ENCODE peak calls at places on chromosomes 3 and 15, in six cellular contexts. One of them, this sample, is unnamed.

GRCh38 chr3:14602006-14602803 is 49.4 kb upstream of the CCDC174 start:
- DNase-seq in tibial artery: peak; percentile 60
- DNase-seq in cardiac muscle cell: no peak
- DNase-seq in GM23338: peak; percentile 87
- DNase-seq in left ventricle myocardium inferior: no peak
- DNase-seq in MM.1S: no peak
- DNase-seq in this sample: peak; percentile 86

GRCh38 chr3:45555666-45556065 is 38.9 kb upstream of the LIMD1 start:
- DNase-seq in tibial artery: no peak
- DNase-seq in cardiac muscle cell: no peak
- DNase-seq in GM23338: no peak
- DNase-seq in left ventricle myocardium inferior: no peak
- DNase-seq in MM.1S: no peak
- DNase-seq in this sample: peak; percentile 23

GRCh38 chr3:188526057-188526456 is 372.1 kb downstream of the LPP start:
- DNase-seq in tibial artery: peak; percentile 69
- DNase-seq in cardiac muscle cell: no peak
- DNase-seq in GM23338: no peak
- DNase-seq in left ventricle myocardium inferior: no peak
- DNase-seq in MM.1S: no peak
- DNase-seq in this sample: no peak

GRCh38 chr3:178003756-178004155 is 532.5 kb upstream of the KCNMB2 start:
- DNase-seq in tibial artery: no peak
- DNase-seq in cardiac muscle cell: no peak
- DNase-seq in GM23338: no peak
- DNase-seq in left ventricle myocardium inferior: no peak
- DNase-seq in MM.1S: no peak
- DNase-seq in this sample: no peak

GRCh38 chr3:73805435-73805834 is 180.7 kb upstream of the PDZRN3 start:
- DNase-seq in tibial artery: peak; percentile 92
- DNase-seq in cardiac muscle cell: no peak
- DNase-seq in GM23338: no peak
- DNase-seq in left ventricle myocardium inferior: peak; percentile 54
- DNase-seq in MM.1S: no peak
- DNase-seq in this sample: no peak

GRCh38 chr15:91678003-91678402 is 175.5 kb upstream of the SLCO3A1 start:
- DNase-seq in tibial artery: no peak
- DNase-seq in cardiac muscle cell: no peak
- DNase-seq in GM23338: no peak
- DNase-seq in left ventricle myocardium inferior: no peak
- DNase-seq in MM.1S: no peak
- DNase-seq in this sample: no peak

GRCh38 chr3:170038434-170039110 is 777 bp downstream of the GPR160 start:
- DNase-seq in tibial artery: no peak
- DNase-seq in cardiac muscle cell: peak; percentile 15
- DNase-seq in GM23338: peak; percentile 87
- DNase-seq in left ventricle myocardium inferior: no peak
- DNase-seq in MM.1S: peak; percentile 61
- DNase-seq in this sample: peak; percentile 90

GRCh38 chr3:46102780-46103130 is 75.5 kb upstream of the XCR1 start:
- DNase-seq in tibial artery: no peak
- DNase-seq in cardiac muscle cell: no peak
- DNase-seq in GM23338: no peak
- DNase-seq in left ventricle myocardium inferior: no peak
- DNase-seq in MM.1S: no peak
- DNase-seq in this sample: no peak

GRCh38 chr3:190384241-190384863 is 3.6 kb upstream of the CLDN16 start:
- DNase-seq in tibial artery: no peak
- DNase-seq in cardiac muscle cell: peak; percentile 27
- DNase-seq in GM23338: peak; percentile 47
- DNase-seq in left ventricle myocardium inferior: no peak
- DNase-seq in MM.1S: peak; percentile 92
- DNase-seq in this sample: peak; percentile 71

GRCh38 chr15:100115711-100116090 is 226.1 kb downstream of the ADAMTS17 start:
- DNase-seq in tibial artery: no peak
- DNase-seq in cardiac muscle cell: no peak
- DNase-seq in GM23338: no peak
- DNase-seq in left ventricle myocardium inferior: no peak
- DNase-seq in MM.1S: no peak
- DNase-seq in this sample: no peak

GRCh38 chr3:33430061-33430460 is 10.1 kb downstream of the UBP1 start:
- DNase-seq in tibial artery: no peak
- DNase-seq in cardiac muscle cell: no peak
- DNase-seq in GM23338: no peak
- DNase-seq in left ventricle myocardium inferior: no peak
- DNase-seq in MM.1S: no peak
- DNase-seq in this sample: no peak

GRCh38 chr15:75597667-75598341 is 18.7 kb upstream of the PTPN9 start:
- DNase-seq in tibial artery: no peak
- DNase-seq in cardiac muscle cell: no peak
- DNase-seq in GM23338: peak; percentile 72
- DNase-seq in left ventricle myocardium inferior: no peak
- DNase-seq in MM.1S: no peak
- DNase-seq in this sample: peak; percentile 77

GRCh38 chr3:161372321-161373260 is 1.3 kb upstream of the SPTSSB start:
- DNase-seq in tibial artery: no peak
- DNase-seq in cardiac muscle cell: peak; percentile 44
- DNase-seq in GM23338: peak; percentile 69
- DNase-seq in left ventricle myocardium inferior: no peak
- DNase-seq in MM.1S: no peak
- DNase-seq in this sample: peak; percentile 81

GRCh38 chr3:9769426-9770275 is at the start of gene CAMK1:
- DNase-seq in tibial artery: peak; percentile 92
- DNase-seq in cardiac muscle cell: peak; percentile 88
- DNase-seq in GM23338: peak; percentile 86
- DNase-seq in left ventricle myocardium inferior: peak; percentile 88
- DNase-seq in MM.1S: peak; percentile 65
- DNase-seq in this sample: peak; percentile 92

GRCh38 chr3:32391643-32392529 is at the start of gene CMTM7:
- DNase-seq in tibial artery: peak; percentile 80
- DNase-seq in cardiac muscle cell: peak; percentile 80
- DNase-seq in GM23338: peak; percentile 86
- DNase-seq in left ventricle myocardium inferior: peak; percentile 69
- DNase-seq in MM.1S: peak; percentile 67
- DNase-seq in this sample: peak; percentile 89

GRCh38 chr3:194941360-194941955 is 255.8 kb downstream of the FAM43A start:
- DNase-seq in tibial artery: no peak
- DNase-seq in cardiac muscle cell: no peak
- DNase-seq in GM23338: no peak
- DNase-seq in left ventricle myocardium inferior: no peak
- DNase-seq in MM.1S: no peak
- DNase-seq in this sample: no peak

GRCh38 chr3:184322731-184323487 is 8.5 kb downstream of the EIF4G1 start:
- DNase-seq in tibial artery: peak; percentile 85
- DNase-seq in cardiac muscle cell: no peak
- DNase-seq in GM23338: no peak
- DNase-seq in left ventricle myocardium inferior: no peak
- DNase-seq in MM.1S: no peak
- DNase-seq in this sample: no peak

GRCh38 chr15:98960555-98961050 is 47.0 kb downstream of the PGPEP1L start:
- DNase-seq in tibial artery: peak; percentile 60
- DNase-seq in cardiac muscle cell: no peak
- DNase-seq in GM23338: no peak
- DNase-seq in left ventricle myocardium inferior: no peak
- DNase-seq in MM.1S: no peak
- DNase-seq in this sample: no peak

GRCh38 chr15:70150405-70150747 is 52.7 kb upstream of the TLE3 start:
- DNase-seq in tibial artery: no peak
- DNase-seq in cardiac muscle cell: no peak
- DNase-seq in GM23338: no peak
- DNase-seq in left ventricle myocardium inferior: no peak
- DNase-seq in MM.1S: no peak
- DNase-seq in this sample: no peak

GRCh38 chr15:70147778-70148177 is 50.1 kb upstream of the TLE3 start:
- DNase-seq in tibial artery: peak; percentile 43
- DNase-seq in cardiac muscle cell: no peak
- DNase-seq in GM23338: no peak
- DNase-seq in left ventricle myocardium inferior: no peak
- DNase-seq in MM.1S: no peak
- DNase-seq in this sample: no peak

GRCh38 chr15:70151441-70151840 is 53.7 kb upstream of the TLE3 start:
- DNase-seq in tibial artery: no peak
- DNase-seq in cardiac muscle cell: no peak
- DNase-seq in GM23338: no peak
- DNase-seq in left ventricle myocardium inferior: no peak
- DNase-seq in MM.1S: no peak
- DNase-seq in this sample: no peak

GRCh38 chr15:70151008-70151407 is 53.3 kb upstream of the TLE3 start:
- DNase-seq in tibial artery: no peak
- DNase-seq in cardiac muscle cell: no peak
- DNase-seq in GM23338: no peak
- DNase-seq in left ventricle myocardium inferior: no peak
- DNase-seq in MM.1S: no peak
- DNase-seq in this sample: no peak

DNA sequence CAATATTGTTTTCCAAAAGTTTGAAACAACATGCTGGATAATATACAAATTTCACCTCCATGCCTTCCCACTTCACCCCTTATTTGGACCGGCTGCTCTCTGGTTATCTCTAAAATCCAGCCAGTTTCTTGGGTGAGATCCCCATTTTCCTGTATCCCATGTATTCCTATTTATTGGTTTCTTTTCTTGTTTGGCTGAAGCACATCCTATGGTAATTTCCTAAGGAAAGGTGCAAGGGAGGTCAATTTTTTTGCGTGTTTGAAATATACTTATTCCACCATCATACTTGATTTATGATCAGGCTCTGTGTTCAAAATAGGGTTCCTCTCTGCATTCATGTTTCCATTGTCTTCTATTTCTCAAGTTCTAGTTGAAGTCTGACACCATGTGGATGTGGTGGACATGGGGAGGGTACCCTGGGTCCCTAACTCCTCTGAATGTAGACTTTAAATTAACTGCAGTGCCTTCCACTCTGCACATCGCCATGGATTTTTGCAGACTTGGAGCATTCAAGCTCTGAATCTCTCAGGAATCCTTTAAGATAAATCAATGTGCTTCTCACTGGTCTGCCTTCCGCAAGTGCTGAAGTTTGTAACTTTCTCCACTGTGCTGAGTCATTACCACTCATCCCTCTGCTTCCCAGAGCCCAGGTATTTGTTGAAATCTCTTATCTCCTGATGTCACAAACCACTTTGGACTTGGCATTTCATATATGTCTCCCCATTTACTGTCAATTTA is 52.1 kb upstream of the TLE3 start:
- DNase-seq in tibial artery: no peak
- DNase-seq in cardiac muscle cell: no peak
- DNase-seq in GM23338: no peak
- DNase-seq in left ventricle myocardium inferior: no peak
- DNase-seq in MM.1S: no peak
- DNase-seq in this sample: no peak
- TF ChIP-seq CTCF in tibial artery: no peak
- TF ChIP-seq CTCF in cardiac muscle cell: no peak
- TF ChIP-seq CTCF in GM23338: no peak
- TF ChIP-seq CTCF in left ventricle myocardium inferior: no peak
- TF ChIP-seq CTCF in MM.1S: no peak
- TF ChIP-seq CTCF in this sample: no peak

DNA sequence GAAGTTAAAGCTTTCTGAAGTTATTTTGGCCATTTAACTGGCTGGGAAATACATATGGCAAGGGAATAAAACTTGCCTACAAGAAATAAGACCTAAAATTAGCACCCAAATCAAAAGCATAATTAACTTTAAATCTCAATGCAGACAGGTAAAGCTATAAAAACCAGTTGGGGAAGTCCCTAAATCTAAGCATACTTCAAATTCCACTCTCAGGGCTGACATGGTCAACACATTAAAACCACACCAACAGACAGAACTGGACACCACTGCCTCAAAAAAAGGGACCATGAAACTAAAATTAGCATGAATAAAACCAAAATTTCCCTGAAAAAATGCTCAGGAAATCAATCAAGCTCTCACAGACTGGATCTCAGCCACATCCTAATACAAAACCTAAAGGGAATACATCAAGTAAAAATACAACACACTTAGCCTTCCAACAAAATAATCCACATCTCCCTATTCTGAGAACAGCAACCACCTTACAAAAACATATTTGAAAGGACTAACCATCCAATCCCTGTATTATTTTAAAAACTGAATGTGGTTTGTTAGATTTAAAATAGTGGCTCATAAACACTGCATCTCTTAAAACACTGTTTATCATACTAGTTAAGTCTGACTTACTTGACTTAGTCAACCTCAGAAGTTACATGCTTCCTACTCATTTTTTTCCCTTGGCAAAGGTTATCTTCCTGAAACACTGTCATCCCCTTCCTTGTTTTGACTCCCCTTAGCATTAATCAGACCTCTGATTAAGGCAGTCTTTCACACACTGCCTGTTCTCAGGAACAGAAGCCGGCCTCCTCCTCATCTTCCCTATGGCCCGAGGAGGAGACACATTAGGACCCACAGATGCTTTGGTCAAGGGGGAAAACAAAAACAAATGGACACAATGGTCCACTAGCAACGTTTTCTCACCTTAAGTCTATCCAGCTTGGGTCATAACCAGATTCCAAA is 8.3 kb downstream of the TRA2B start:
- DNase-seq in tibial artery: no peak
- DNase-seq in cardiac muscle cell: no peak
- DNase-seq in GM23338: no peak
- DNase-seq in left ventricle myocardium inferior: no peak
- DNase-seq in MM.1S: no peak
- DNase-seq in this sample: peak; percentile 42
- H3K4me3 ChIP-seq in tibial artery: no peak overlapping the region
- H3K4me3 ChIP-seq in cardiac muscle cell: peak overlapping the region; percentile 6
- H3K4me3 ChIP-seq in GM23338: peak overlapping the region; percentile 95
- H3K4me3 ChIP-seq in left ventricle myocardium inferior: peak overlapping the region; percentile 98
- H3K4me3 ChIP-seq in MM.1S: peak overlapping the region; percentile 1
- H3K4me3 ChIP-seq in this sample: peak overlapping the region; percentile 92

DNA sequence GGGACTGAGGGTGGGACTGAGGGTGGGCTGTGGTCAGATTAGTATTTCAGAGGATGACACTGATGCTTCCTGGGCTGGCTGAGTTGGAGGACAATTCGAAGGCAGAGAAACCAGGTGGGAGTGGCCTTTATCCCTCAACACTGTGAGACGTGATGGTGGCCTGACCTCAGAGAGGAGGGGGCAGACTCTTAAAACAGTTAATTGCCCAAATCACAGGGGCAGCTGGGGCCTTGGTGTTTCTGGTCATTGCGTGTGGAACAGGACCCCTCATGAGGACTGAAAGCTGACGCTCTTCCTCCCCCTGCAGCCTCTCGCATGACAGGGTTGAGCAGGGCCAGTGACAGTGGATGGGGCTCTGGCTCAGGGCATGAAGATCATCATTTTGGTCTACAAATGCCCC is 18.7 kb downstream of the DNASE1L3 start:
- DNase-seq in tibial artery: no peak
- DNase-seq in cardiac muscle cell: no peak
- DNase-seq in GM23338: no peak
- DNase-seq in left ventricle myocardium inferior: no peak
- DNase-seq in MM.1S: no peak
- DNase-seq in this sample: no peak
- H3K4me1 ChIP-seq in tibial artery: no peaks in the 10 kb centered on the region
- H3K4me1 ChIP-seq in cardiac muscle cell: peaks cover 31% of the 10 kb centered on the region
- H3K4me1 ChIP-seq in GM23338: peaks cover 11% of the 10 kb centered on the region
- H3K4me1 ChIP-seq in left ventricle myocardium inferior: peaks cover 22% of the 10 kb centered on the region
- H3K4me1 ChIP-seq in MM.1S: peaks cover 6% of the 10 kb centered on the region
- H3K4me1 ChIP-seq in this sample: no peaks in the 10 kb centered on the region

DNA sequence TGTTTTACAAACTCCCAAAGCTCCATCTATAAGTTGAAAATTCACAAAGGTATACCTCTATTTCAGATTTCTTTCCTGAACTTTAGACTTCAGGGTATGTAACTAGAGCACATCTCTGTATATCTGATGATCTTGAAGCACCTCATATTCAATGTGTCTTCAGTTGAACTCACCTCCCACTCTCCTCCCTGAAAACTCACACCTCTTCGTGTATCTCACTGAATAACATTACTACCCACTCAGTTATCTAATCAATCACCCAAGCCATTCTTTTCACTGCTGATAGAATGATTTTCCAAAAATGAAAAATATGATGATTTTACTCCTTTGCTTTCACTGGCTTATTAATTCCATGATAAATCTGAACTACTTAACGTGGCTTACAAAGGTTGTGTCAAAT is 52.9 kb downstream of the GTPBP8 start:
- DNase-seq in tibial artery: no peak
- DNase-seq in cardiac muscle cell: no peak
- DNase-seq in GM23338: no peak
- DNase-seq in left ventricle myocardium inferior: no peak
- DNase-seq in MM.1S: no peak
- DNase-seq in this sample: no peak
- TF ChIP-seq CTCF in tibial artery: no peak
- TF ChIP-seq CTCF in cardiac muscle cell: no peak
- TF ChIP-seq CTCF in GM23338: no peak
- TF ChIP-seq CTCF in left ventricle myocardium inferior: no peak
- TF ChIP-seq CTCF in MM.1S: no peak
- TF ChIP-seq CTCF in this sample: no peak

This sample was measured in endodermal cell.